ENCODE peak calls at places on chromosomes 3 and 15, in four cellular contexts. H is HepG2, L is H1, A is HCT116. P is an unnamed sample.

GRCh38 chr3:156750874-156751245 is 75.3 kb upstream of the LEKR1 start:
- DNase-seq in H (no peak), L (no peak), A (no peak), P (peak)

GRCh38 chr15:99486371-99487336 is 79.1 kb upstream of the MEF2A start:
- DNase-seq in H (no peak), L (no peak), A (peak), P (no peak)

GRCh38 chr3:13852638-13853009 is 27.2 kb downstream of the WNT7A start:
- DNase-seq in H (no peak), L (no peak), A (no peak), P (no peak)

GRCh38 chr15:73982251-73982962 is 9.7 kb downstream of the STOML1 start:
- DNase-seq in H (no peak), L (no peak), A (no peak), P (no peak)

GRCh38 chr15:66440501-66440900 is 53.8 kb downstream of the MAP2K1 start:
- DNase-seq in H (no peak), L (no peak), A (no peak), P (no peak)

GRCh38 chr3:72844436-72844999 is 3.7 kb downstream of the SHQ1 start:
- DNase-seq in H (no peak), L (no peak), A (no peak), P (no peak)

GRCh38 chr3:3998140-3998977 is 199.1 kb downstream of the LRRN1 start:
- DNase-seq in H (peak), L (peak), A (peak), P (peak)

GRCh38 chr15:86115138-86115801 is 35.6 kb downstream of the AGBL1 start:
- DNase-seq in H (no peak), L (no peak), A (no peak), P (no peak)

GRCh38 chr15:48266029-48266428 is 59.9 kb downstream of the SLC12A1 start:
- DNase-seq in H (no peak), L (no peak), A (no peak), P (no peak)

GRCh38 chr3:52831500-52832301 is 1.2 kb upstream of the ITIH4 start:
- DNase-seq in H (peak), L (no peak), A (peak), P (no peak)

GRCh38 chr15:47434641-47435040 is 282.7 kb upstream of the SEMA6D start:
- DNase-seq in H (no peak), L (no peak), A (no peak), P (no peak)

GRCh38 chr3:186273586-186273985 is 88.4 kb downstream of the DGKG start:
- DNase-seq in H (no peak), L (no peak), A (no peak), P (no peak)

GRCh38 chr3:157412323-157412845 is 24.3 kb upstream of the PTX3 start:
- DNase-seq in H (no peak), L (no peak), A (no peak), P (no peak)

GRCh38 chr15:95556866-95557225 is 773.7 kb upstream of the NR2F2 start:
- DNase-seq in H (no peak), L (no peak), A (peak), P (no peak)

GRCh38 chr3:196067439-196067838 is 14.5 kb downstream of the TFRC start:
- DNase-seq in H (no peak), L (no peak), A (no peak), P (no peak)

GRCh38 chr3:186965141-186965879 is 35.0 kb downstream of the ST6GAL1 start:
- DNase-seq in H (no peak), L (no peak), A (no peak), P (no peak)

GRCh38 chr3:173785004-173785403 is 387.5 kb downstream of the NLGN1 start:
- DNase-seq in H (no peak), L (no peak), A (no peak), P (no peak)

GRCh38 chr3:13251166-13251892 is 168.8 kb downstream of the NUP210 start:
- DNase-seq in H (peak), L (no peak), A (no peak), P (no peak)

GRCh38 chr15:74653426-74654082 is 37.9 kb downstream of the CLK3 start:
- DNase-seq in H (no peak), L (no peak), A (peak), P (no peak)

GRCh38 chr3:100761211-100761921 is 52.1 kb downstream of the TFG start:
- DNase-seq in H (peak), L (no peak), A (no peak), P (no peak)

GRCh38 chr15:95138604-95139270 is 907.4 kb downstream of the MCTP2 start:
- DNase-seq in H (no peak), L (no peak), A (no peak), P (no peak)

GRCh38 chr15:75989045-75989444 is 23.2 kb downstream of the NRG4 start:
- DNase-seq in H (no peak), L (no peak), A (no peak), P (no peak)

GRCh38 chr15:69920232-69920631 is 177.5 kb downstream of the TLE3 start:
- DNase-seq in H (no peak), L (no peak), A (no peak), P (no peak)

GRCh38 chr15:55937040-55937439 is 56.4 kb downstream of the NEDD4 start:
- DNase-seq in H (no peak), L (no peak), A (no peak), P (no peak)

GRCh38 chr3:139638518-139638917 is 39.3 kb downstream of the NMNAT3 start:
- DNase-seq in H (no peak), L (no peak), A (no peak), P (no peak)

GRCh38 chr3:181176610-181177009 is 187.1 kb upstream of the DNAJC19 start:
- DNase-seq in H (peak), L (no peak), A (peak), P (peak)

GRCh38 chr15:25244731-25245585 is 193.9 kb downstream of the UBE3A start:
- DNase-seq in H (no peak), L (peak), A (no peak), P (no peak)

GRCh38 chr3:141237701-141238521 is 6.3 kb downstream of the PXYLP1 start:
- DNase-seq in H (no peak), L (no peak), A (no peak), P (no peak)

GRCh38 chr15:93331545-93332117 is 242.6 kb upstream of the RGMA start:
- DNase-seq in H (no peak), L (peak), A (no peak), P (peak)

DNA sequence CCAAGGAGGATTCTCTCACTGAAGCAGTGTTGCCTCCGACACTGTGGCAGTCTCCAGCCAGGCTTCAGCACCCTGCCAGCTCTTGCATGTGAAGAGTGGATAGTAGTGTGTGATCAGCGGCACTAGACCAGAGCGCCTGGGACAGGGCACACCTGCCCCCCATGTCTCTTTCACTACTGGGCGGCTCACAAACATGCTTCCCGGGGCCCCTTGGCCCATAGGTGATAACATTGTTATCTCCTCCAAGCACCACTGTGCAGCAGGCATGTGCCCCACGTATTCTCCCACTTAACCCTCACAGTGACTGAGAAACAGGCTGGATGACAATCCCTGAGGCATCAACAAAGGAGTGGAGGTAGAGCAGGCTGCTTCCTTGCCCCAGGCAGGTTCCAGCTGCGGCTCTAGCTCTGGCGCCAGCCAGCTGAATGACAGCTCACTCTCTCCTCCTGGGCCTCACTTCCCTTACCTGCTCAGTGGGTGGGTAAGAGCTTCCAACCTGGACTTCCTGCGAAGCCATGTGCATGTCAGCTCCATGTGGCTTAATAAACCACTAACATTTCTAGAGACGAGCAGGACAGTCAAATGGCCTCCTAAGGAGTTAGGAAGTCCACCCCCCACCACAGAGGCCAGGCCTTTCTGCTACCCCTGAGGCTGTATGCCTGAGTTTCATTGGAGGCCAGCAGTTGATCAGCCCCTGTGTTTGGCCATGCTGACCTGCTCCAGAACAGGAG is 37.8 kb downstream of the KLF13 start:
- DNase-seq in H (no peak), L (no peak), A (no peak), P (no peak)
- H3K9ac ChIP-seq in H (no peak), L (no peak), A (no peak), P (no peak)

GRCh38 chr3:27826448-27826847 is 104.3 kb upstream of the EOMES start:
- DNase-seq in H (no peak), L (no peak), A (no peak), P (no peak)
- TF ChIP-seq ZNF274 in H (no peak), L (no peak), A (no peak), P (no peak)

GRCh38 chr3:50157821-50158556 is 2.9 kb downstream of the SEMA3F start:
- DNase-seq in H (no peak), L (no peak), A (no peak), P (no peak)

GRCh38 chr3:50156549-50156948 is 1.4 kb downstream of the SEMA3F start:
- DNase-seq in H (no peak), L (peak), A (no peak), P (no peak)

GRCh38 chr3:50160561-50160983 is 5.4 kb downstream of the SEMA3F start:
- DNase-seq in H (no peak), L (no peak), A (no peak), P (no peak)

GRCh38 chr3:50156991-50157493 is 1.9 kb downstream of the SEMA3F start:
- DNase-seq in H (no peak), L (peak), A (no peak), P (no peak)

DNA sequence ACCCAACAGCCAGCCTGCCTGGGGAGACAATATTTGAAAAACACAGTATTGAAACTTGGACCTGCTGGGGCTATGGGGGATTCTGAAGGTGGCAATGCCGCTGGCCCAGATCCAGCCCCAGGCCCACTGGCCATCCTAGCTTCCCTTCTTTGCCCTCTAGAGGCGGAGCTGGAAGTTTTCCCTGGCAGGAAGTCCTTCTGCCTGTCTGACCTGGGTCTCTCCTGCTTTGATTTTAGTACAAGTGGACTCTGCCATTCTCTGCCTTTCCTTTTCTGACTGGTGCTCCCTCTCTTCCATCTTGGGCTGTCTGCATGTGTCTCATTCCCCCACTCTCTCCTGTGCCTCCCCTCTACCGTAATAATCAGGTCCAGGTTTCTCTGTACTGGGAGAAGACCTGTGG is 3.6 kb downstream of the SEMA3F start:
- DNase-seq in H (no peak), L (no peak), A (no peak), P (no peak)
- H3K9ac ChIP-seq in H (no peak), L (no peak), A (no peak), P (no peak)

GRCh38 chr3:115401298-115401697 is 222.0 kb upstream of the GAP43 start:
- DNase-seq in H (no peak), L (no peak), A (no peak), P (no peak)
- TF ChIP-seq ZNF274 in H (no peak), L (no peak), A (no peak), P (no peak)

GRCh38 chr3:159823763-159824162 is 164.9 kb upstream of the IL12A start:
- DNase-seq in H (no peak), L (no peak), A (no peak), P (no peak)
- H3K9ac ChIP-seq in H (no peak), L (no peak), A (no peak), P (no peak)

GRCh38 chr15:43948691-43949325 is 122.0 kb downstream of the WDR76 start:
- DNase-seq in H (no peak), L (no peak), A (no peak), P (no peak)
- TF ChIP-seq ZNF274 in H (no peak), L (no peak), A (no peak), P (no peak)

DNA sequence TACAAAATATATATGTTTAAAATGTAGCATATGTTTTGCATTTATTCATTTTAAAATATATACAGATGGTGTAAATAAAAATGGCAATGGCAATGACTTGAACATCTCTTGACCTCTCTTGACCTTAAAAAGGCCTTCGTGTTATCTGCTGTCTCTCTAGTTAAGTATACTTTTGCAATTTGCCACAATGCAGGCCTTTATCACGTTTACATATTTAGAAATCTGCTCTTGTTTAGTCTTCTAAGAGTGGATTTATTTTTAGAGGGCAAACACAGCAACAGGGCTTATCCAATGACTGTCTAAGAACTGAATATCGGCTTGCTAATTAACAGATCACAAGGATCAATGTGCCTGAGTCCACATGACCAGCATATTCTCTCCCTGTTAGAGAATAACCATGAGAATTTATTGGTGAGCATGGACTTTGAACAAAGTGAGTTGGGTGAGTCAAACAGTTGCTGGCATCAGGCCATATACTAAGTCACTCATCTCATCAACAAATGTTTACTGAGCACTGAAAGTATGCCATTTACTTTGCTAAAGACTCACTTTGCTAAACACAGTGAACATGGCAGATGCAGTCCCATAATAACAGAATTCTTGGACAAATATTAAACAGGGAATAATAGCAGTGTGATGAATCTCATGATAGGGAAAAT is 48.2 kb downstream of the MDFIC2 start:
- DNase-seq in H (peak), L (no peak), A (no peak), P (no peak)
- H3K9ac ChIP-seq in H (no peak), L (no peak), A (no peak), P (no peak)

GRCh38 chr3:125591116-125591755 is 4.1 kb downstream of the OSBPL11 start:
- DNase-seq in H (no peak), L (no peak), A (no peak), P (no peak)
- TF ChIP-seq ZNF274 in H (no peak), L (no peak), A (no peak), P (no peak)